ENCODE peak calls at places on chromosomes 6 and 20, in seven cellular contexts. F is activated T-cell treated with anti-CD3 and anti-CD28 coated beads for 1 hour; N is naive thymus-derived CD8-positive, alpha-beta T cell; T is cardiac fibroblast; P is T-helper 22 cell; S is HCEC 1CT; R is NCI-H187 treated with DMSO at 0.1 percent for 48 hours. A is an unnamed sample.
A peak's percentile ranks its signal among the peaks of the same experiment; 100 is the strongest.

GRCh38 chr6:4169028-4169789 is 33.8 kb upstream of the ECI2 start:
- DNase-seq in F (no peak), N (no peak), T (peak; percentile 11), P (no peak), S (peak; percentile 0), R (no peak), A (no peak)

GRCh38 chr20:33832113-33832853 is 21.1 kb downstream of the CHMP4B start:
- DNase-seq in F (no peak), N (no peak), T (peak; percentile 76), P (no peak), S (no peak), R (no peak), A (no peak)

GRCh38 chr20:11376998-11377397 is 540.7 kb upstream of the BTBD3 start:
- DNase-seq in F (no peak), N (no peak), T (no peak), P (no peak), S (no peak), R (no peak), A (peak; percentile 14)

GRCh38 chr6:147078602-147079001 is 125.6 kb upstream of the STXBP5 start:
- DNase-seq in F (no peak), N (no peak), T (no peak), P (no peak), S (peak; percentile 47), R (no peak), A (no peak)

GRCh38 chr6:13328076-13328874 is at the start of gene TBC1D7:
- DNase-seq in F (peak; percentile 87), N (peak; percentile 88), T (peak; percentile 96), P (peak; percentile 86), S (peak; percentile 87), R (peak; percentile 30), A (peak; percentile 93)

GRCh38 chr6:81814365-81815109 is 62.1 kb upstream of the TENT5A start:
- DNase-seq in F (no peak), N (no peak), T (peak; percentile 34), P (no peak), S (peak; percentile 82), R (no peak), A (no peak)

GRCh38 chr6:167547751-167548150 is 222.9 kb downstream of the TTLL2 start:
- DNase-seq in F (no peak), N (no peak), T (peak; percentile 59), P (no peak), S (no peak), R (no peak), A (peak; percentile 56)

GRCh38 chr6:4805553-4806307 is 29.5 kb downstream of the CDYL start:
- DNase-seq in F (no peak), N (peak; percentile 5), T (peak; percentile 52), P (no peak), S (peak; percentile 19), R (peak; percentile 33), A (no peak)

GRCh38 chr20:50311308-50312001 is 120.8 kb downstream of the CEBPB start:
- DNase-seq in F (no peak), N (no peak), T (peak; percentile 39), P (no peak), S (no peak), R (no peak), A (no peak)

GRCh38 chr6:21749754-21750153 is 156.2 kb downstream of the SOX4 start:
- DNase-seq in F (no peak), N (no peak), T (no peak), P (no peak), S (no peak), R (peak; percentile 96), A (no peak)

GRCh38 chr6:168908166-168908565 is 345.5 kb downstream of the THBS2 start:
- DNase-seq in F (no peak), N (no peak), T (peak; percentile 46), P (no peak), S (peak; percentile 53), R (no peak), A (no peak)

GRCh38 chr6:34671801-34672656 is 24.5 kb downstream of the ILRUN start:
- DNase-seq in F (peak; percentile 55), N (peak; percentile 71), T (peak; percentile 39), P (peak; percentile 71), S (peak; percentile 80), R (no peak), A (no peak)

GRCh38 chr6:9136141-9136865 is 701.0 kb upstream of the SLC35B3 start:
- DNase-seq in F (no peak), N (no peak), T (peak; percentile 2), P (no peak), S (peak; percentile 18), R (no peak), A (no peak)

GRCh38 chr6:154386848-154387717 is 30.5 kb upstream of the IPCEF1 start:
- DNase-seq in F (no peak), N (no peak), T (peak; percentile 80), P (no peak), S (peak; percentile 91), R (no peak), A (peak; percentile 70)